ENCODE peak calls at places on chromosomes 5 and 9, in seven cellular contexts. One of them, this sample, is unnamed.

GRCh38 chr5:151178779-151179488 is 21.4 kb upstream of the ANXA6 start:
- DNase-seq in adrenal gland: no peak
- DNase-seq in fibroblast of lung: no peak
- DNase-seq in MCF 10A: no peak
- DNase-seq in fibroblast of pulmonary artery: no peak
- DNase-seq in PC-9: no peak
- DNase-seq in pancreas: no peak
- DNase-seq in this sample: no peak

GRCh38 chr5:148166550-148167283 is 1.6 kb upstream of the SPINK14 start:
- DNase-seq in pancreas: no peak
- DNase-seq in fibroblast of pulmonary artery: no peak
- DNase-seq in PC-9: no peak
- DNase-seq in adrenal gland: no peak
- DNase-seq in MCF 10A: no peak
- DNase-seq in fibroblast of lung: no peak
- DNase-seq in this sample: no peak

GRCh38 chr5:172769598-172770373 is 1.2 kb downstream of the DUSP1 start:
- DNase-seq in PC-9: no peak
- DNase-seq in pancreas: peak
- DNase-seq in adrenal gland: peak
- DNase-seq in fibroblast of lung: peak
- DNase-seq in fibroblast of pulmonary artery: peak
- DNase-seq in MCF 10A: peak
- DNase-seq in this sample: peak

GRCh38 chr5:67748165-67748690 is 467.3 kb upstream of the PIK3R1 start:
- DNase-seq in fibroblast of pulmonary artery: no peak
- DNase-seq in PC-9: no peak
- DNase-seq in adrenal gland: no peak
- DNase-seq in pancreas: no peak
- DNase-seq in fibroblast of lung: no peak
- DNase-seq in MCF 10A: no peak
- DNase-seq in this sample: no peak

GRCh38 chr9:71487046-71487445 is 281.3 kb downstream of the CEMIP2 start:
- DNase-seq in fibroblast of pulmonary artery: no peak
- DNase-seq in fibroblast of lung: no peak
- DNase-seq in PC-9: no peak
- DNase-seq in MCF 10A: no peak
- DNase-seq in adrenal gland: no peak
- DNase-seq in pancreas: no peak
- DNase-seq in this sample: peak

GRCh38 chr9:128244443-128245226 is 31.2 kb downstream of the GOLGA2 start:
- DNase-seq in adrenal gland: peak
- DNase-seq in fibroblast of pulmonary artery: peak
- DNase-seq in MCF 10A: no peak
- DNase-seq in PC-9: no peak
- DNase-seq in fibroblast of lung: peak
- DNase-seq in pancreas: no peak
- DNase-seq in this sample: peak

GRCh38 chr9:127833555-127833954 is 20.9 kb downstream of the ENG start:
- DNase-seq in MCF 10A: no peak
- DNase-seq in fibroblast of pulmonary artery: peak
- DNase-seq in PC-9: no peak
- DNase-seq in pancreas: no peak
- DNase-seq in fibroblast of lung: no peak
- DNase-seq in adrenal gland: no peak
- DNase-seq in this sample: peak

GRCh38 chr9:108691614-108692013 is 164.2 kb downstream of the ACTL7B start:
- DNase-seq in adrenal gland: no peak
- DNase-seq in pancreas: no peak
- DNase-seq in PC-9: peak
- DNase-seq in MCF 10A: peak
- DNase-seq in fibroblast of pulmonary artery: no peak
- DNase-seq in fibroblast of lung: no peak
- DNase-seq in this sample: no peak

GRCh38 chr5:153321478-153321877 is 169.0 kb upstream of the GRIA1 start:
- DNase-seq in fibroblast of lung: no peak
- DNase-seq in fibroblast of pulmonary artery: no peak
- DNase-seq in PC-9: no peak
- DNase-seq in pancreas: peak
- DNase-seq in adrenal gland: no peak
- DNase-seq in MCF 10A: no peak
- DNase-seq in this sample: no peak

GRCh38 chr5:174175869-174176268 is 130.4 kb downstream of the NSG2 start:
- DNase-seq in MCF 10A: no peak
- DNase-seq in PC-9: no peak
- DNase-seq in fibroblast of pulmonary artery: no peak
- DNase-seq in pancreas: no peak
- DNase-seq in adrenal gland: no peak
- DNase-seq in fibroblast of lung: peak
- DNase-seq in this sample: no peak

GRCh38 chr5:62190173-62190572 is 115.8 kb upstream of the KIF2A start:
- DNase-seq in fibroblast of lung: no peak
- DNase-seq in MCF 10A: no peak
- DNase-seq in pancreas: no peak
- DNase-seq in fibroblast of pulmonary artery: no peak
- DNase-seq in PC-9: no peak
- DNase-seq in adrenal gland: no peak
- DNase-seq in this sample: no peak

GRCh38 chr9:72292874-72293607 is 72.0 kb downstream of the ZFAND5 start:
- DNase-seq in adrenal gland: peak
- DNase-seq in pancreas: no peak
- DNase-seq in MCF 10A: peak
- DNase-seq in PC-9: peak
- DNase-seq in fibroblast of lung: peak
- DNase-seq in fibroblast of pulmonary artery: peak
- DNase-seq in this sample: peak

GRCh38 chr5:142966146-142966455 is 195.9 kb downstream of the ARHGAP26 start:
- DNase-seq in adrenal gland: no peak
- DNase-seq in MCF 10A: no peak
- DNase-seq in fibroblast of pulmonary artery: no peak
- DNase-seq in pancreas: no peak
- DNase-seq in PC-9: no peak
- DNase-seq in fibroblast of lung: no peak
- DNase-seq in this sample: no peak

GRCh38 chr9:137306546-137307254 is 4.6 kb upstream of the NRARP start:
- DNase-seq in pancreas: peak
- DNase-seq in fibroblast of lung: no peak
- DNase-seq in fibroblast of pulmonary artery: no peak
- DNase-seq in PC-9: no peak
- DNase-seq in adrenal gland: no peak
- DNase-seq in MCF 10A: no peak
- DNase-seq in this sample: no peak

GRCh38 chr5:83000922-83001321 is 76.3 kb downstream of the TMEM167A start:
- DNase-seq in PC-9: no peak
- DNase-seq in MCF 10A: no peak
- DNase-seq in fibroblast of pulmonary artery: no peak
- DNase-seq in fibroblast of lung: no peak
- DNase-seq in adrenal gland: no peak
- DNase-seq in pancreas: no peak
- DNase-seq in this sample: no peak

GRCh38 chr5:77643654-77644404 is 5.3 kb upstream of the OTP start:
- DNase-seq in PC-9: no peak
- DNase-seq in pancreas: no peak
- DNase-seq in MCF 10A: no peak
- DNase-seq in fibroblast of lung: no peak
- DNase-seq in adrenal gland: no peak
- DNase-seq in fibroblast of pulmonary artery: no peak
- DNase-seq in this sample: no peak

GRCh38 chr5:159508344-159508743 is 178.1 kb upstream of the IL12B start:
- DNase-seq in PC-9: no peak
- DNase-seq in fibroblast of pulmonary artery: peak
- DNase-seq in pancreas: no peak
- DNase-seq in MCF 10A: no peak
- DNase-seq in adrenal gland: no peak
- DNase-seq in fibroblast of lung: no peak
- DNase-seq in this sample: no peak

GRCh38 chr5:159509002-159509660 is 178.8 kb upstream of the IL12B start:
- DNase-seq in PC-9: no peak
- DNase-seq in pancreas: no peak
- DNase-seq in fibroblast of lung: peak
- DNase-seq in MCF 10A: no peak
- DNase-seq in adrenal gland: no peak
- DNase-seq in fibroblast of pulmonary artery: no peak
- DNase-seq in this sample: no peak

GRCh38 chr5:159511570-159511969 is 181.3 kb upstream of the IL12B start:
- DNase-seq in fibroblast of pulmonary artery: no peak
- DNase-seq in pancreas: no peak
- DNase-seq in MCF 10A: peak
- DNase-seq in fibroblast of lung: no peak
- DNase-seq in PC-9: no peak
- DNase-seq in adrenal gland: no peak
- DNase-seq in this sample: peak

GRCh38 chr5:159507661-159508060 is 177.4 kb upstream of the IL12B start:
- DNase-seq in fibroblast of lung: no peak
- DNase-seq in adrenal gland: no peak
- DNase-seq in PC-9: no peak
- DNase-seq in fibroblast of pulmonary artery: no peak
- DNase-seq in pancreas: no peak
- DNase-seq in MCF 10A: no peak
- DNase-seq in this sample: no peak

DNA sequence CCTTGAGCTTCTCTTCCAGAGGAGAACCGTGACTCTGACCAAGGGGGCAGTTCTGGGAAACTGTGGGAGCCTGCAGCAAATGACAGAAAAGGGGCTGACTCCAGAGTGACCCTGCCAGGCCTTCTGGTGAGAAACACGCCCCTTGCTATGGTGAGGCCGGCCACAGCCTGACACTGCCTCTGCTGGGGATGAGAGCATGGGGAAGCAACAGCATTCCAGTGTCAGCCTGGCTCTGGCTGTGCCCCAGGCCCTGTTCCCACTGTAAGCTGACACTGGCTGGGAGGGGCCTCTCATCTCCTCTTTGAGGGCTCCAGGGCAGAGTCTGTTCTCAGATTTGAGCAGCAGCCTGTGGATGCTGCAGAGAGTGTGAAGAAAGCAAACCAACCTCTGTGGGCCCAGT is 180.0 kb upstream of the IL12B start:
- DNase-seq in fibroblast of lung: peak
- DNase-seq in MCF 10A: peak
- DNase-seq in pancreas: no peak
- DNase-seq in PC-9: peak
- DNase-seq in adrenal gland: peak
- DNase-seq in fibroblast of pulmonary artery: peak
- DNase-seq in this sample: peak
- TF ChIP-seq CTCF in fibroblast of lung: peak
- TF ChIP-seq CTCF in MCF 10A: no peak
- TF ChIP-seq CTCF in pancreas: no peak
- TF ChIP-seq CTCF in PC-9: no peak
- TF ChIP-seq CTCF in adrenal gland: no peak
- TF ChIP-seq CTCF in fibroblast of pulmonary artery: no peak
- TF ChIP-seq CTCF in this sample: peak

GRCh38 chr5:32450952-32451351 is 6.4 kb upstream of the ZFR start:
- DNase-seq in pancreas: no peak
- DNase-seq in fibroblast of pulmonary artery: no peak
- DNase-seq in PC-9: no peak
- DNase-seq in fibroblast of lung: no peak
- DNase-seq in adrenal gland: no peak
- DNase-seq in MCF 10A: peak
- DNase-seq in this sample: no peak
- TF ChIP-seq CTCF in pancreas: no peak
- TF ChIP-seq CTCF in fibroblast of pulmonary artery: peak
- TF ChIP-seq CTCF in PC-9: no peak
- TF ChIP-seq CTCF in fibroblast of lung: no peak
- TF ChIP-seq CTCF in adrenal gland: no peak
- TF ChIP-seq CTCF in MCF 10A: no peak
- TF ChIP-seq CTCF in this sample: peak

DNA sequence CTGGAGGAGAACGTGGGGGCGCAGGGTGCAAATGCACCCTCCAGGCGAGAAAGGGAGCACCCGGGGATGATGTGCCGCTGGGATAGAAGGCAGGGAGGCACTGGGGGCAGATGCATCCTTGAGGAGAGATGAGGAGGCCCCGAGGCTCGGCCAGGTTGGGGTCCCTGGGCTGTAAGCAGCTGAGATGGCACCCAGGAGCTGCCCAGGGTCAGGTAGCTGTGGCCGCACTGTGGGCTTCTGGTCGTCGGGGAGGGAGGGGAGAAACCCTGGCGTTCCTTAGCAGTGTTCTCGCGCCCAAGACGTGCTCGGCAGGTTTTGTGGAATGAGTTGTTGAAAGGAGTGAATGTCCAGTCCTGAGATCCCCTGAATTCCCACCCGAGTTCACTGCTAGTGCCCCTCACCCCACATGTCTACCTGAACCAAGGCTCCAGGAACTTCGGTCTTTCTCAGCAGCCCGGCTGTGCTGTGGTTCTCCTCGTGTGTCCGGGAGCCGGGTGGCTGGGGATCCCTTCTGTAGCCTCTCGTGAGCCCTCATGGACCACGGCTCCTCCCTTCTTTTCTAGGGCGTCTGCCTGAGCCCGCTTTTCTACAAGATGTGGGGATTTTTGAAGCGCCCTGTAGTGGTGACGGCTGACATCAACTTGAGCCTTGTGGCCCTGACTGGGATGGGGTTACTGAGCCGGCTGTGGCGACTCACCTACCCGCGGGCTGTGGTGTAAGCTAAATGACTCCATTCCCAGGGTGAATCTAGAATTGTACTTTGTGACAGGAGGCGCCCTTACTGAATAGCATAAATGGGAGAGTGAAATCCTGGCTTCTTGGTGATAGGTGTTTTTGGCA is 1.1 kb downstream of the POMT1 start:
- DNase-seq in fibroblast of pulmonary artery: no peak
- DNase-seq in adrenal gland: no peak
- DNase-seq in fibroblast of lung: peak
- DNase-seq in MCF 10A: peak
- DNase-seq in PC-9: peak
- DNase-seq in pancreas: no peak
- DNase-seq in this sample: peak
- TF ChIP-seq CTCF in fibroblast of pulmonary artery: no peak
- TF ChIP-seq CTCF in adrenal gland: no peak
- TF ChIP-seq CTCF in fibroblast of lung: no peak
- TF ChIP-seq CTCF in MCF 10A: no peak
- TF ChIP-seq CTCF in PC-9: no peak
- TF ChIP-seq CTCF in pancreas: no peak
- TF ChIP-seq CTCF in this sample: peak

GRCh38 chr5:135481908-135482307 is 29.8 kb upstream of the TIFAB start:
- DNase-seq in PC-9: no peak
- DNase-seq in fibroblast of pulmonary artery: no peak
- DNase-seq in pancreas: no peak
- DNase-seq in MCF 10A: no peak
- DNase-seq in adrenal gland: no peak
- DNase-seq in fibroblast of lung: no peak
- DNase-seq in this sample: no peak

GRCh38 chr5:135481387-135481786 is 29.2 kb upstream of the TIFAB start:
- DNase-seq in PC-9: no peak
- DNase-seq in fibroblast of lung: no peak
- DNase-seq in adrenal gland: no peak
- DNase-seq in pancreas: no peak
- DNase-seq in MCF 10A: no peak
- DNase-seq in fibroblast of pulmonary artery: no peak
- DNase-seq in this sample: no peak

GRCh38 chr5:135476615-135477493 is 24.7 kb upstream of the TIFAB start:
- DNase-seq in fibroblast of pulmonary artery: no peak
- DNase-seq in adrenal gland: no peak
- DNase-seq in PC-9: no peak
- DNase-seq in pancreas: no peak
- DNase-seq in fibroblast of lung: no peak
- DNase-seq in MCF 10A: no peak
- DNase-seq in this sample: no peak

GRCh38 chr5:135477594-135477993 is 25.4 kb upstream of the TIFAB start:
- DNase-seq in fibroblast of pulmonary artery: no peak
- DNase-seq in PC-9: no peak
- DNase-seq in fibroblast of lung: no peak
- DNase-seq in pancreas: no peak
- DNase-seq in MCF 10A: no peak
- DNase-seq in adrenal gland: no peak
- DNase-seq in this sample: no peak

GRCh38 chr5:135478938-135479337 is 26.8 kb upstream of the TIFAB start:
- DNase-seq in fibroblast of pulmonary artery: no peak
- DNase-seq in MCF 10A: no peak
- DNase-seq in PC-9: no peak
- DNase-seq in adrenal gland: no peak
- DNase-seq in pancreas: no peak
- DNase-seq in fibroblast of lung: no peak
- DNase-seq in this sample: no peak
- TF ChIP-seq CTCF in fibroblast of pulmonary artery: no peak
- TF ChIP-seq CTCF in MCF 10A: no peak
- TF ChIP-seq CTCF in PC-9: no peak
- TF ChIP-seq CTCF in adrenal gland: no peak
- TF ChIP-seq CTCF in pancreas: no peak
- TF ChIP-seq CTCF in fibroblast of lung: no peak
- TF ChIP-seq CTCF in this sample: no peak